ENCODE peak calls at places on chromosome 10, in seven cellular contexts. One of them, this sample, is unnamed.

GRCh38 chr10:85265121-85265520 is 936.7 kb downstream of the CCSER2 start:
- DNase-seq in H1: no peak
- DNase-seq in transverse colon: no peak
- DNase-seq in esophagus muscularis mucosa: no peak
- DNase-seq in SK-N-SH: no peak
- DNase-seq in K562: no peak
- DNase-seq in sigmoid colon: no peak
- DNase-seq in this sample: no peak

GRCh38 chr10:70530315-70530714 is 51.7 kb downstream of the PALD1 start:
- DNase-seq in transverse colon: no peak
- DNase-seq in esophagus muscularis mucosa: no peak
- DNase-seq in H1: no peak
- DNase-seq in sigmoid colon: no peak
- DNase-seq in SK-N-SH: no peak
- DNase-seq in K562: no peak
- DNase-seq in this sample: no peak

GRCh38 chr10:133028158-133028557 is 59.6 kb upstream of the ADGRA1 start:
- DNase-seq in esophagus muscularis mucosa: no peak
- DNase-seq in K562: no peak
- DNase-seq in SK-N-SH: no peak
- DNase-seq in transverse colon: no peak
- DNase-seq in H1: no peak
- DNase-seq in sigmoid colon: no peak
- DNase-seq in this sample: no peak

GRCh38 chr10:101136708-101137121 is 5.6 kb downstream of the TLX1 start:
- DNase-seq in H1: no peak
- DNase-seq in transverse colon: no peak
- DNase-seq in SK-N-SH: no peak
- DNase-seq in esophagus muscularis mucosa: no peak
- DNase-seq in sigmoid colon: no peak
- DNase-seq in K562: no peak
- DNase-seq in this sample: no peak

GRCh38 chr10:89640242-89640641 is 4.8 kb downstream of the PANK1 start:
- DNase-seq in H1: no peak
- DNase-seq in transverse colon: no peak
- DNase-seq in SK-N-SH: no peak
- DNase-seq in esophagus muscularis mucosa: no peak
- DNase-seq in K562: no peak
- DNase-seq in sigmoid colon: no peak
- DNase-seq in this sample: no peak

GRCh38 chr10:87882555-87883294 is 19.3 kb downstream of the PTEN start:
- DNase-seq in H1: no peak
- DNase-seq in esophagus muscularis mucosa: no peak
- DNase-seq in transverse colon: no peak
- DNase-seq in sigmoid colon: no peak
- DNase-seq in K562: no peak
- DNase-seq in SK-N-SH: no peak
- DNase-seq in this sample: no peak

GRCh38 chr10:75967491-75967890 is 536.1 kb downstream of the LRMDA start:
- DNase-seq in esophagus muscularis mucosa: no peak
- DNase-seq in transverse colon: no peak
- DNase-seq in SK-N-SH: no peak
- DNase-seq in K562: no peak
- DNase-seq in sigmoid colon: no peak
- DNase-seq in H1: no peak
- DNase-seq in this sample: no peak

GRCh38 chr10:78627254-78627795 is 441.4 kb upstream of the ZMIZ1 start:
- DNase-seq in K562: no peak
- DNase-seq in H1: no peak
- DNase-seq in transverse colon: no peak
- DNase-seq in sigmoid colon: no peak
- DNase-seq in SK-N-SH: no peak
- DNase-seq in esophagus muscularis mucosa: no peak
- DNase-seq in this sample: no peak

GRCh38 chr10:110927461-110927860 is 8.1 kb downstream of the SHOC2 start:
- DNase-seq in H1: no peak
- DNase-seq in esophagus muscularis mucosa: no peak
- DNase-seq in SK-N-SH: no peak
- DNase-seq in sigmoid colon: no peak
- DNase-seq in K562: no peak
- DNase-seq in transverse colon: no peak
- DNase-seq in this sample: no peak

GRCh38 chr10:131646551-131647525 is 254.0 kb upstream of the PPP2R2D start:
- DNase-seq in K562: no peak
- DNase-seq in H1: no peak
- DNase-seq in esophagus muscularis mucosa: peak
- DNase-seq in transverse colon: no peak
- DNase-seq in SK-N-SH: no peak
- DNase-seq in sigmoid colon: no peak
- DNase-seq in this sample: no peak

GRCh38 chr10:42932735-42933453 is 144.0 kb upstream of the RET start:
- DNase-seq in transverse colon: no peak
- DNase-seq in SK-N-SH: no peak
- DNase-seq in esophagus muscularis mucosa: peak
- DNase-seq in sigmoid colon: no peak
- DNase-seq in H1: peak
- DNase-seq in K562: peak
- DNase-seq in this sample: peak
- H3K4me3 ChIP-seq in transverse colon: no peak
- H3K4me3 ChIP-seq in SK-N-SH: no peak
- H3K4me3 ChIP-seq in esophagus muscularis mucosa: peak
- H3K4me3 ChIP-seq in sigmoid colon: peak
- H3K4me3 ChIP-seq in H1: peak
- H3K4me3 ChIP-seq in K562: no peak
- H3K4me3 ChIP-seq in this sample: peak

DNA sequence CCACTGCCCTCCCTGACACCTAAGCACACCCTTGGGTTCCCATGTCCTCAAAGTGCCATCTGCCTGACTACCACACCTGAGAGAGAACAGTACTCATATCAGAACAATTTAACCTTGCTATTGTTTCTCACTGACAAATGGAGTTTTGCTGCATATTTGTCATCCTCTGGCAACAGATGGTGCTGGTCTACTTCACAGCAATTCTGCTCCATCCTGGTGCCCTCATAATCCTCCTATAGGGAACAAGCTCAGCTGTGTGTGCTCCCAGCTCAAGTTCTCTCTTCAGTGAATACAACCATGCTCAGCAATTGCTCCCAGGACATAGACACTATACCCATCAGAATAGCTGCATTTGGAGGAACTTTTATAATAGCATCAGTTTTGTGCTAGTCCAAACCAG is 32.8 kb upstream of the ITGB1 start:
- DNase-seq in transverse colon: no peak
- DNase-seq in SK-N-SH: no peak
- DNase-seq in K562: no peak
- DNase-seq in sigmoid colon: no peak
- DNase-seq in H1: no peak
- DNase-seq in esophagus muscularis mucosa: no peak
- DNase-seq in this sample: no peak
- TF ChIP-seq EP300 in transverse colon: no peak
- TF ChIP-seq EP300 in SK-N-SH: no peak
- TF ChIP-seq EP300 in K562: no peak
- TF ChIP-seq EP300 in sigmoid colon: no peak
- TF ChIP-seq EP300 in H1: no peak
- TF ChIP-seq EP300 in esophagus muscularis mucosa: no peak
- TF ChIP-seq EP300 in this sample: no peak

GRCh38 chr10:84156768-84157167 is 16.8 kb upstream of the GPR15LG start:
- DNase-seq in sigmoid colon: no peak
- DNase-seq in H1: no peak
- DNase-seq in esophagus muscularis mucosa: no peak
- DNase-seq in K562: no peak
- DNase-seq in transverse colon: no peak
- DNase-seq in SK-N-SH: no peak
- DNase-seq in this sample: no peak
- TF ChIP-seq POLR2AphosphoS5 in sigmoid colon: no peak
- TF ChIP-seq POLR2AphosphoS5 in H1: no peak
- TF ChIP-seq POLR2AphosphoS5 in esophagus muscularis mucosa: peak
- TF ChIP-seq POLR2AphosphoS5 in K562: peak
- TF ChIP-seq POLR2AphosphoS5 in transverse colon: no peak
- TF ChIP-seq POLR2AphosphoS5 in SK-N-SH: no peak
- TF ChIP-seq POLR2AphosphoS5 in this sample: no peak

GRCh38 chr10:21329995-21330627 is 195.4 kb downstream of the SKIDA1 start:
- DNase-seq in K562: no peak
- DNase-seq in transverse colon: no peak
- DNase-seq in H1: no peak
- DNase-seq in SK-N-SH: no peak
- DNase-seq in esophagus muscularis mucosa: no peak
- DNase-seq in sigmoid colon: no peak
- DNase-seq in this sample: peak
- H3K4me3 ChIP-seq in K562: no peak
- H3K4me3 ChIP-seq in transverse colon: no peak
- H3K4me3 ChIP-seq in H1: no peak
- H3K4me3 ChIP-seq in SK-N-SH: no peak
- H3K4me3 ChIP-seq in esophagus muscularis mucosa: no peak
- H3K4me3 ChIP-seq in sigmoid colon: no peak
- H3K4me3 ChIP-seq in this sample: no peak

DNA sequence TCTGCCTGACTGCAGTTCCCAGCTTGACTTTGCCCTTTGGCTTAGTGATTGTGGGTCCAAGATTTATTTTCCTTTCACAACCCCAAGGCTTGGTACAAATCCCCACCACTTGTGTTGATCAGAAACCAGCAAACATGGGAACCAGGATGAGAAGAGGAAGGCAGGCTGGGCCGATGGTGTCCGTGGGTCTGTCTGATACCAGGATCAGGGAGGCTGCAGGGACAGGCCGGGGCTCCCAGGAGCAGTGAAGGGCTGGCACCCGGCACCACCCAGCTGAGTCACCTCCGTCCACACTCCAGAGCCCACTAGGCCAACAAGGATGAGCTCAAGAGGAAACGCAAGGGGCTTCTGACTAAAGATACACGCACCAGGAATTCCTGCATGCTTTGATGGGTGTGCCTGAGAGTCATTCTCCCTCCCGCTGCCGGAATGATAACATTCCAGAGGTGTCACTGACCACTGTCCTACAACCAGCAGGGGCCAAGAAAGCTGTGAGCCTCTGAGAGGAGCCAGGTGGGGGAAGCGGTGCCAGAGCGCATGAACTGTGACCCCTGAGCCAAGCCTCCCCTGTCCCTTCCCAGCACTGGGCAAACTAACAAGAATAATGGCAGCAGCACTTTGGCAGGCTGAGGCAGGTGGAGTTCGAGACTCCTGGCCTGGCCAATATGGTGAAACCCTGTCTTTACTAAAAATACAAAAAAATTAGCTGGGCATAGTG is 29.2 kb upstream of the PROSER2 start:
- DNase-seq in transverse colon: no peak
- DNase-seq in H1: no peak
- DNase-seq in sigmoid colon: no peak
- DNase-seq in SK-N-SH: no peak
- DNase-seq in K562: no peak
- DNase-seq in esophagus muscularis mucosa: no peak
- DNase-seq in this sample: no peak
- TF ChIP-seq EP300 in transverse colon: no peak
- TF ChIP-seq EP300 in H1: no peak
- TF ChIP-seq EP300 in sigmoid colon: no peak
- TF ChIP-seq EP300 in SK-N-SH: no peak
- TF ChIP-seq EP300 in K562: no peak
- TF ChIP-seq EP300 in esophagus muscularis mucosa: no peak
- TF ChIP-seq EP300 in this sample: no peak

DNA sequence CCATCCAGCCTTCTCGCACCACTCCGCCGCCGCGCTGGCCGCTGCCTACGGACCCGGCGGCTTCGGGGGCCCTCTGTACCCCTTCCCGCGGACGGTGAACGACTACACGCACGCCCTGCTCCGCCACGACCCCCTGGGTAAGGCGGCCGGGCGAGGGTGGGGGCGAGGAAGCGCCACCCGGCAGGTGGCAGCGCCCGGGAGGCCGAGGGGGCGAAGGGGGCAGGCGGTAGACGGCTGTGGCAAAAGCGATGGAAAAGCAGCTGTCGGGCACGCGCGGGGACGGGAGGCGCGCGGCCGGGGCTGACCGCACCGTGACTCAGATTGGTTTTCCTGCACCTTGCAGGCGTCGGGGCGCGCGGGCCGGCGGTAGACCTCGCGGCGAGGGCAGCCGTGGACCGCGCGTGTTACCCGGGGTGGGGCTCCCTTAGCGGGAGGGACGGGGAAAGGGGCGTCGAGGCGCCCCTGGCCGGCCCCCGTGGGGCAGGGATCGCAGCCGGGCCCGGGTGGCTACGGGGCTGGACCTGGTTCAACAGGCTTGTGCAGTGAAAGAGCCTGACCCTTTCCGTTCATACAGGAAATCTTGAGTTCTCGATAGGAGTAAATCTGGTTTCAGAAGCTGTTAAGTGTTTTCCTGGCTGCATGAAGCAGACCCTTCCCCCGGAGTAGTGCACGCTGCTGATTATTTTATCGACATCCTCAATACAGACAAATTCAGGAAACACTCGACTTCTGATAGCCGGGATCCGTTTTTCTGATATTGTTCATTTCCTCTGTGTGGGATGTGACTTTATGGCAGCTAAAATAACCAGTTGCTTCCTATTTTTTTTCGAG is 671 bp downstream of the HHEX start:
- DNase-seq in sigmoid colon: peak
- DNase-seq in transverse colon: peak
- DNase-seq in H1: no peak
- DNase-seq in SK-N-SH: peak
- DNase-seq in esophagus muscularis mucosa: peak
- DNase-seq in K562: peak
- DNase-seq in this sample: peak
- TF ChIP-seq POLR2AphosphoS5 in sigmoid colon: peak
- TF ChIP-seq POLR2AphosphoS5 in transverse colon: no peak
- TF ChIP-seq POLR2AphosphoS5 in H1: no peak
- TF ChIP-seq POLR2AphosphoS5 in SK-N-SH: no peak
- TF ChIP-seq POLR2AphosphoS5 in esophagus muscularis mucosa: peak
- TF ChIP-seq POLR2AphosphoS5 in K562: no peak
- TF ChIP-seq POLR2AphosphoS5 in this sample: no peak

GRCh38 chr10:62860946-62861345 is 44.8 kb upstream of the EGR2 start:
- DNase-seq in sigmoid colon: no peak
- DNase-seq in K562: no peak
- DNase-seq in SK-N-SH: no peak
- DNase-seq in transverse colon: no peak
- DNase-seq in H1: no peak
- DNase-seq in esophagus muscularis mucosa: no peak
- DNase-seq in this sample: no peak

GRCh38 chr10:62858364-62858763 is 42.2 kb upstream of the EGR2 start:
- DNase-seq in H1: no peak
- DNase-seq in K562: no peak
- DNase-seq in transverse colon: no peak
- DNase-seq in SK-N-SH: peak
- DNase-seq in esophagus muscularis mucosa: no peak
- DNase-seq in sigmoid colon: no peak
- DNase-seq in this sample: no peak

GRCh38 chr10:62866451-62866850 is 50.3 kb upstream of the EGR2 start:
- DNase-seq in sigmoid colon: no peak
- DNase-seq in transverse colon: no peak
- DNase-seq in K562: no peak
- DNase-seq in H1: no peak
- DNase-seq in SK-N-SH: no peak
- DNase-seq in esophagus muscularis mucosa: no peak
- DNase-seq in this sample: no peak

GRCh38 chr10:62862447-62862846 is 46.3 kb upstream of the EGR2 start:
- DNase-seq in transverse colon: no peak
- DNase-seq in esophagus muscularis mucosa: no peak
- DNase-seq in H1: no peak
- DNase-seq in sigmoid colon: no peak
- DNase-seq in SK-N-SH: no peak
- DNase-seq in K562: no peak
- DNase-seq in this sample: no peak

DNA sequence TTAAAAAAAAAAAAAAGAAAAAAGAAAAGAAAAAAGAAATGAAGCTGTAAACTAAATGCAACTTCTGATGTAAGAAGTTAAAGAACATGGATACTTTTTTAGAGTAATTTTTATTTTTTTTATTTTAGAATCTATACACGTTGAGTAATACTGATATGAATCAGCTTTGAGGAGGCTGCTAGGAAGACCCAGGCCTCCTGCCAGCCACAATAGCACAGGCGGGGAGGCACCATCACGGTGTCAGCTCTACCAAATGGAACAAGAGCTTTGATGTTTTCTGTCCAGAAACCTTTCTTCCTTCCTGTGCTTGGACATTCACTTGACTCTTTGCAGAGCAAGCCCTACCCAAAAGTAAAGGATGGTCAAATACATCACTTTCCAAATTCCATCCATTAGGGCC is 45.3 kb upstream of the EGR2 start:
- DNase-seq in SK-N-SH: no peak
- DNase-seq in H1: no peak
- DNase-seq in transverse colon: no peak
- DNase-seq in sigmoid colon: no peak
- DNase-seq in esophagus muscularis mucosa: no peak
- DNase-seq in K562: no peak
- DNase-seq in this sample: no peak
- H3K4me3 ChIP-seq in SK-N-SH: no peak
- H3K4me3 ChIP-seq in H1: no peak
- H3K4me3 ChIP-seq in transverse colon: no peak
- H3K4me3 ChIP-seq in sigmoid colon: no peak
- H3K4me3 ChIP-seq in esophagus muscularis mucosa: no peak
- H3K4me3 ChIP-seq in K562: no peak
- H3K4me3 ChIP-seq in this sample: no peak

This sample was measured in suprapubic skin.